ENCODE peak calls at places on chromosomes 12 and 14, in seven cellular contexts. B, S, E, I, J, Z and P are unnamed samples. For H3K27me3, the result is how much of the 10 kb centered on the place peaks cover.

GRCh38 chr12:93122089-93122488 is 193.0 kb upstream of the EEA1 start:
- DNase-seq in B (no peak), S (no peak), E (no peak), I (no peak), J (no peak), Z (no peak), P (no peak)

GRCh38 chr14:34147461-34147860 is 196.6 kb upstream of the EGLN3 start:
- DNase-seq in B (no peak), S (no peak), E (no peak), I (no peak), J (no peak), Z (no peak), P (no peak)

GRCh38 chr14:99862111-99862510 is 68.9 kb downstream of the EML1 start:
- DNase-seq in B (no peak), S (no peak), E (no peak), I (no peak), J (no peak), Z (no peak), P (no peak)

GRCh38 chr12:121796855-121797751 is 3.6 kb upstream of the RHOF start:
- DNase-seq in B (peak), S (peak), E (peak), I (peak), J (peak), Z (peak), P (peak)

GRCh38 chr14:72852194-72852593 is 41.7 kb downstream of the DPF3 start:
- DNase-seq in B (no peak), S (no peak), E (no peak), I (no peak), J (no peak), Z (no peak), P (no peak)

GRCh38 chr12:79056775-79057174 is 192.2 kb downstream of the SYT1 start:
- DNase-seq in B (no peak), S (no peak), E (no peak), I (no peak), J (no peak), Z (no peak), P (no peak)

GRCh38 chr12:67509987-67510386 is 138.6 kb upstream of the DYRK2 start:
- DNase-seq in B (no peak), S (no peak), E (no peak), I (no peak), J (no peak), Z (no peak), P (no peak)

GRCh38 chr12:81992461-81992860 is 233.3 kb upstream of the PPFIA2 start:
- DNase-seq in B (peak), S (no peak), E (no peak), I (no peak), J (peak), Z (peak), P (peak)

GRCh38 chr12:82896979-82897378 is 210.3 kb downstream of the TMTC2 start:
- DNase-seq in B (no peak), S (no peak), E (no peak), I (no peak), J (peak), Z (no peak), P (no peak)

GRCh38 chr12:88409257-88409656 is 171.0 kb downstream of the KITLG start:
- DNase-seq in B (no peak), S (no peak), E (no peak), I (no peak), J (no peak), Z (no peak), P (no peak)

GRCh38 chr14:92888896-92889295 is 34.1 kb upstream of the CHGA start:
- DNase-seq in B (no peak), S (no peak), E (no peak), I (no peak), J (no peak), Z (no peak), P (no peak)

GRCh38 chr12:124536613-124537012 is 30.8 kb downstream of the NCOR2 start:
- DNase-seq in B (no peak), S (no peak), E (no peak), I (no peak), J (no peak), Z (no peak), P (no peak)

GRCh38 chr14:95495538-95496025 is 20.9 kb downstream of the SYNE3 start:
- DNase-seq in B (no peak), S (no peak), E (no peak), I (no peak), J (no peak), Z (no peak), P (no peak)

GRCh38 chr12:26378721-26379120 is 183.3 kb downstream of the SSPN start:
- DNase-seq in B (no peak), S (no peak), E (no peak), I (peak), J (no peak), Z (no peak), P (no peak)

GRCh38 chr12:57754411-57755193 is at the start of gene MARCHF9:
- DNase-seq in B (peak), S (no peak), E (no peak), I (peak), J (peak), Z (peak), P (peak)

GRCh38 chr12:103169-103981 is 36.8 kb downstream of the IQSEC3 start:
- DNase-seq in B (peak), S (no peak), E (no peak), I (no peak), J (no peak), Z (peak), P (peak)

GRCh38 chr14:22003471-22003870 is 329.9 kb upstream of the OR4E1 start:
- DNase-seq in B (no peak), S (no peak), E (no peak), I (no peak), J (no peak), Z (no peak), P (no peak)

GRCh38 chr12:42446761-42447160 is 120.8 kb downstream of the PPHLN1 start:
- DNase-seq in B (no peak), S (no peak), E (no peak), I (no peak), J (no peak), Z (peak), P (peak)

GRCh38 chr12:31003861-31004640 is 69.6 kb upstream of the DDX11 start:
- DNase-seq in B (no peak), S (no peak), E (peak), I (no peak), J (no peak), Z (no peak), P (peak)

GRCh38 chr12:6104027-6104426 is 20.4 kb downstream of the VWF start:
- DNase-seq in B (no peak), S (no peak), E (no peak), I (no peak), J (no peak), Z (no peak), P (no peak)

GRCh38 chr14:45140661-45141187 is 5.0 kb downstream of the FANCM start:
- DNase-seq in B (no peak), S (no peak), E (no peak), I (no peak), J (no peak), Z (no peak), P (no peak)

GRCh38 chr12:84408936-84409335 is 503.7 kb downstream of the SLC6A15 start:
- DNase-seq in B (no peak), S (no peak), E (no peak), I (no peak), J (no peak), Z (no peak), P (no peak)

GRCh38 chr14:36905272-36906046 is 243.8 kb downstream of the PAX9 start:
- DNase-seq in B (no peak), S (no peak), E (no peak), I (no peak), J (no peak), Z (peak), P (no peak)

GRCh38 chr12:49982246-49983229 is 9.8 kb downstream of the AQP6 start:
- DNase-seq in B (no peak), S (no peak), E (no peak), I (no peak), J (no peak), Z (no peak), P (no peak)

GRCh38 chr12:92144045-92144630 is 1.5 kb downstream of the BTG1 start:
- DNase-seq in B (peak), S (peak), E (peak), I (peak), J (peak), Z (peak), P (peak)

GRCh38 chr14:29800961-29801360 is 126.7 kb downstream of the PRKD1 start:
- DNase-seq in B (no peak), S (no peak), E (no peak), I (no peak), J (no peak), Z (no peak), P (no peak)

GRCh38 chr12:113777751-113778150 is 188.4 kb downstream of the RBM19 start:
- DNase-seq in B (no peak), S (no peak), E (no peak), I (no peak), J (no peak), Z (no peak), P (no peak)

GRCh38 chr14:22466520-22466919 is 122.5 kb downstream of the DAD1 start:
- DNase-seq in B (no peak), S (no peak), E (no peak), I (no peak), J (no peak), Z (peak), P (no peak)

GRCh38 chr12:6869049-6870021 is 2.0 kb downstream of the TPI1 start:
- DNase-seq in B (peak), S (no peak), E (no peak), I (peak), J (peak), Z (peak), P (peak)

GRCh38 chr14:67418368-67419174 is 6.6 kb upstream of the PLEK2 start:
- DNase-seq in B (no peak), S (no peak), E (no peak), I (no peak), J (peak), Z (no peak), P (no peak)

GRCh38 chr12:19764408-19764807 is 325.1 kb downstream of the AEBP2 start:
- DNase-seq in B (no peak), S (no peak), E (no peak), I (no peak), J (no peak), Z (no peak), P (no peak)

GRCh38 chr12:88299567-88300101 is 157.5 kb downstream of the TMTC3 start:
- DNase-seq in B (no peak), S (peak), E (no peak), I (no peak), J (peak), Z (no peak), P (no peak)

GRCh38 chr12:25322918-25323773 is 72.4 kb upstream of the KRAS start:
- DNase-seq in B (no peak), S (no peak), E (no peak), I (no peak), J (no peak), Z (no peak), P (no peak)

GRCh38 chr12:127383281-127383680 is 883.7 kb upstream of the TMEM132C start:
- DNase-seq in B (no peak), S (no peak), E (no peak), I (no peak), J (no peak), Z (no peak), P (no peak)

GRCh38 chr12:102638777-102639176 is 158.4 kb upstream of the IGF1 start:
- DNase-seq in B (no peak), S (no peak), E (no peak), I (no peak), J (no peak), Z (no peak), P (no peak)

DNA sequence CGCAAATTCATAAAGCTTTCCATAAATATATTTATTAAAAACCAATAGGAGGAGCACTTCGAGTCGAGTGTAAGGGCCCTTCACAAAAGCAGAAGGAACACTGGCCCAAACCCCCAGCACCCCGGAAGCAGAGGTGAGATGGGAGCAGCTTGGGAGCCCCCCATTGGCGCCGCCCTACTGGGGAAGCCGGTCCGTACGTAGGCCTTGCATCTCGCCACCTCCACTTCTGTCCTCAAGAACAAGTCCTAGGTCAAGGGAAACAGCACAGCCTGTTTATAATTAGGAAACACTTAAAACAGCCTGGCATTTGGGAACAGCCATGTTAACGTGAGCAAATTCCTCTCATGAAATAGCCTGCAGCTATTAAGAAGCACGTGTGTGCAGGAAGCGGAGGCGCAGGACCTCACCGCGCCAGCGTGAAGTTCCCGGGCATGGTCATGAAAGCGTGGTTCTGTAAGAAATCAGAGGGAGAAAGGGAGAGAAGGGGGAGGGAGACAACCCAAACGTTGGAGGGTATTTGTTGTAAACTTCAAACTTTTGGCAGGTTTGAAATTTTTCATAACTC is 7.7 kb downstream of the ANKRD9 start:
- DNase-seq in B (no peak), S (no peak), E (no peak), I (no peak), J (no peak), Z (no peak), P (peak)
- H3K4me3 ChIP-seq in B (no peak), S (no peak), E (no peak), I (no peak), J (no peak), Z (no peak), P (no peak)

DNA sequence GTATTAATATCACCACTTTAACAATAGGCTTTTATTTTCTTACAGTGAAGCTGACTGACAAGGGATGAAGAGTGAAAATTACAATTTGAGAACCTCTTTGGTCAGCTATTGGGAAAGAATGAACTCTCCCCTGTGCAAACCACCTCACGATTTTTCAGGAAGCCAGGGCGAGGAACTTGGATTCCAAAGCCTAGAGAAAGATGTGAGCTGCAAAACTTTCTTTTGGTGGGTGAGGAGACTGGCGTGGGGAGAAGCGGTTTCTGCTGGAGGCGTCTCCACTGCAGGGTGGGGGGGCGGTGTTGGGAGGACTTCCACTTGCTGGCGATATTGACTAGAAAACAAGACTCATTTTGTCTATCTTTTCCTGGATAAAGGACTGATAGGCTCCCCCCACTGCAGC is 59.3 kb upstream of the VRK1 start:
- DNase-seq in B (no peak), S (no peak), E (no peak), I (no peak), J (no peak), Z (no peak), P (peak)
- H3K27me3 ChIP-seq in B (under half), S (under half), E (half or more), I (half or more), J (under half), Z (under half), P (under half)

GRCh38 chr14:85934886-85935254 is 404.9 kb downstream of the FLRT2 start:
- DNase-seq in B (no peak), S (no peak), E (no peak), I (no peak), J (no peak), Z (no peak), P (no peak)
- H3K4me3 ChIP-seq in B (peak), S (peak), E (peak), I (peak), J (no peak), Z (no peak), P (no peak)

GRCh38 chr12:52499836-52500560 is 6.9 kb upstream of the KRT6A start:
- DNase-seq in B (no peak), S (no peak), E (no peak), I (no peak), J (no peak), Z (no peak), P (no peak)

GRCh38 chr12:52496590-52497071 is 3.6 kb upstream of the KRT6A start:
- DNase-seq in B (no peak), S (no peak), E (no peak), I (no peak), J (no peak), Z (peak), P (peak)

GRCh38 chr12:52497975-52498374 is 4.9 kb upstream of the KRT6A start:
- DNase-seq in B (no peak), S (no peak), E (no peak), I (no peak), J (no peak), Z (no peak), P (no peak)

GRCh38 chr12:52498971-52499370 is 5.9 kb upstream of the KRT6A start:
- DNase-seq in B (no peak), S (no peak), E (no peak), I (no peak), J (no peak), Z (no peak), P (no peak)

GRCh38 chr12:52501490-52501889 is 8.4 kb upstream of the KRT6A start:
- DNase-seq in B (no peak), S (no peak), E (no peak), I (no peak), J (no peak), Z (no peak), P (no peak)
- H3K27me3 ChIP-seq in B (under half), S (under half), E (under half), I (under half), J (under half), Z (under half), P (under half)

GRCh38 chr14:102507891-102508312 is 1.7 kb downstream of the ANKRD9 start:
- DNase-seq in B (no peak), S (no peak), E (no peak), I (no peak), J (no peak), Z (no peak), P (peak)
- H3K4me3 ChIP-seq in B (no peak), S (no peak), E (no peak), I (no peak), J (no peak), Z (no peak), P (no peak)

GRCh38 chr12:54036620-54037359 is 3.9 kb downstream of the HOXC5 start:
- DNase-seq in B (no peak), S (no peak), E (peak), I (no peak), J (no peak), Z (no peak), P (peak)

GRCh38 chr12:54033980-54034783 is 1.3 kb downstream of the HOXC5 start:
- DNase-seq in B (peak), S (no peak), E (peak), I (no peak), J (no peak), Z (no peak), P (peak)

GRCh38 chr12:54033106-54033979 is 493 bp downstream of the HOXC5 start:
- DNase-seq in B (peak), S (no peak), E (peak), I (no peak), J (peak), Z (peak), P (peak)

GRCh38 chr12:54035561-54036377 is 2.9 kb downstream of the HOXC5 start:
- DNase-seq in B (peak), S (no peak), E (no peak), I (no peak), J (no peak), Z (no peak), P (no peak)

DNA sequence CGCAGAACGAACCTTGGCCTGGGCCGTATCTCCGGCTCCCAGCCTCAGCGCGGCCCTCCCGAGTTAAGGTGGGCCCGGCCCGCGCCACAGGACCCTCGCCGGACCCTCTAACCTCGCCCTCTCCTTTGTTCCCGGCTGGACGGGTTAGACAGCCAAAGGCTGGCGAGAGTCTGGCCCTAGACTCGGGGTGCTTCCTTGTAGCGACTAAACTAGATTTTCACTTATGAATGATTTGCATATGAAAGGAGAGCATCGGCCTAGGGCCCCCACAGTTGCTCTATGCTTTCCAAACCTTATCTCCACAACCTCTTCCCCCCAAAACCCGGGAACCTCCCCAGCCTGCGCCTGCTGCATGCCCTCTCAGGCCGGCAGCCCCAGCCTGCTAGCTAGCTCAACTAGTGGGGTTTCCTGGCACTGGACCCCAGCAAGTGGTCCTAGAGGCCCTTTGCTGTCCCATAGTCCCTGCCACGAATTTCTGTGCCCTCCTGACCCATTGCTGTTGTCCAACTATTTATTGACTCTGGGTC is 2.0 kb downstream of the HOXC5 start:
- DNase-seq in B (no peak), S (no peak), E (peak), I (no peak), J (no peak), Z (no peak), P (no peak)
- H3K27me3 ChIP-seq in B (under half), S (under half), E (under half), I (half or more), J (half or more), Z (half or more), P (half or more)

DNA sequence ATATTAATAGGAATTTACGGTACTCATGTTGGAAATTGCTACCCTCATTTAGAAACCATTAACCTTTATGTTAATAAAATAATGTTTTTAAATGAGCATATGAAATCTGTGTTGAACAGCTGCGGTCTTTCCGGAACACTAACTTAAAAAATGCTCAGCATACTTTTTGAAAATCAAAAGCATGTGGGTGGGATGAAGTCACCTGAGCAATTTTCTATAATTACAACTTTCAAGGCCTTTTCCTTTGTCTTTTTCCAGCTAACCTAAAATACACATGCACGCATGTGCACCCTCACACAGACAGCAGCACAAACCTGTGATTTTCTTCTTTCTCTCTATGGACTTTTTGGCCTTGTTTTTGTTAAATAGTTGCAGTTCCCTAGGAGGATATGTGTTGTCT is 39.8 kb downstream of the BORCS5 start:
- DNase-seq in B (no peak), S (no peak), E (no peak), I (no peak), J (no peak), Z (no peak), P (no peak)
- H3K4me3 ChIP-seq in B (no peak), S (no peak), E (no peak), I (no peak), J (no peak), Z (no peak), P (no peak)

DNA sequence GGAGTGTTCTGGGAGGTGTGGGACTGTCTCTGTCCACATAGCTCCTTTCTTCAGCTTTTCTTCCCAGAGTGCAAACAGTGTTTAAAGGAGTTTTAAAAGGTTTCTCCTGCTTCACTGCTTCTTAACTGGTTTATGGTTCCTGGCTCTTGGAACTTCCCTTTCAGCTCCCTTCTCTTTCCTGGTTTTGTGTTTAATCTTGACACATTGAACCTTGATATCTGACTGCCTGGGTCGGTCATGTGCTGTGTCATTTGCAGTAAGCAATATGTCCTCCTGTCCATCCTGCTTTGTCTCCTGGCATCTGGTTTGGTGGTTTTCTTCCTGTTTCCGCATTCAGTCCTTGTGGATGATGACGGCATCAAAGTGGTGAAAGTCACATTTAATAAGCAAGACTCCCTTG is 2.2 kb downstream of the TMEM106C start:
- DNase-seq in B (no peak), S (no peak), E (no peak), I (no peak), J (no peak), Z (no peak), P (no peak)
- H3K27me3 ChIP-seq in B (under half), S (under half), E (under half), I (under half), J (under half), Z (under half), P (under half)